ENCODE peak calls at places on chromosomes 16 and 17, in ten cellular contexts. V, T, H, Z, O, B, S, W, E and G are unnamed samples.

GRCh38 chr17:48596000-48596734 is 2.6 kb upstream of the HOXB5 start:
- DNase-seq in V (no peak), T (no peak), H (no peak), Z (no peak), O (no peak), B (no peak), S (no peak), W (no peak), E (no peak), G (no peak)

GRCh38 chr17:19380551-19381284 is 2.4 kb downstream of the MAPK7 start:
- DNase-seq in V (no peak), T (no peak), H (no peak), Z (no peak), O (no peak), B (no peak), S (no peak), W (no peak), E (no peak), G (no peak)

GRCh38 chr17:42798011-42798382 is 507 bp downstream of the COA3 start:
- DNase-seq in V (no peak), T (no peak), H (no peak), Z (no peak), O (no peak), B (no peak), S (no peak), W (no peak), E (no peak), G (no peak)

GRCh38 chr17:33667052-33667509 is 374.0 kb upstream of the ASIC2 start:
- DNase-seq in V (no peak), T (no peak), H (no peak), Z (peak; percentile 45), O (no peak), B (peak; percentile 6), S (no peak), W (no peak), E (no peak), G (no peak)

GRCh38 chr17:56141046-56141839 is 12.0 kb upstream of the ANKFN1 start:
- DNase-seq in V (no peak), T (no peak), H (no peak), Z (no peak), O (no peak), B (no peak), S (no peak), W (no peak), E (no peak), G (peak; percentile 64)

GRCh38 chr16:84603115-84603816 is 14.6 kb downstream of the COTL1 start:
- DNase-seq in V (no peak), T (peak; percentile 53), H (no peak), Z (peak; percentile 94), O (peak; percentile 48), B (no peak), S (no peak), W (peak; percentile 91), E (peak; percentile 89), G (peak; percentile 82)

GRCh38 chr16:53991181-53992056 is 287.5 kb downstream of the FTO start:
- DNase-seq in V (no peak), T (no peak), H (no peak), Z (no peak), O (no peak), B (no peak), S (peak; percentile 24), W (peak; percentile 14), E (peak; percentile 55), G (no peak)

GRCh38 chr17:28086519-28086918 is 44.0 kb downstream of the NLK start:
- DNase-seq in V (no peak), T (no peak), H (no peak), Z (peak; percentile 63), O (no peak), B (no peak), S (no peak), W (no peak), E (no peak), G (no peak)

GRCh38 chr17:72488542-72489272 is 367.9 kb downstream of the SOX9 start:
- DNase-seq in V (no peak), T (no peak), H (no peak), Z (peak; percentile 35), O (no peak), B (no peak), S (peak; percentile 26), W (no peak), E (no peak), G (no peak)

GRCh38 chr16:1724491-1724890 is 18.5 kb downstream of the MAPK8IP3 start:
- DNase-seq in V (no peak), T (no peak), H (no peak), Z (no peak), O (no peak), B (no peak), S (no peak), W (no peak), E (no peak), G (no peak)

GRCh38 chr17:47830396-47830907 is 889 bp downstream of the MRPL10 start:
- DNase-seq in V (no peak), T (no peak), H (no peak), Z (no peak), O (no peak), B (no peak), S (no peak), W (no peak), E (no peak), G (no peak)

GRCh38 chr17:59366773-59367656 is 35.6 kb downstream of the YPEL2 start:
- DNase-seq in V (peak; percentile 86), T (peak; percentile 44), H (no peak), Z (peak; percentile 41), O (no peak), B (no peak), S (peak; percentile 88), W (peak; percentile 32), E (no peak), G (no peak)